ENCODE peak calls at places on chromosomes 7 and 10, in four cellular contexts. One of them, this sample, is unnamed.

GRCh38 chr7:134875867-134876266 is 96.4 kb downstream of the CALD1 start:
- DNase-seq in HepG2: no peak
- DNase-seq in GM12878: no peak
- DNase-seq in K562: no peak
- DNase-seq in this sample: no peak

GRCh38 chr10:31129261-31129660 is 97.6 kb upstream of the ZNF438 start:
- DNase-seq in HepG2: no peak
- DNase-seq in GM12878: no peak
- DNase-seq in K562: peak
- DNase-seq in this sample: no peak

GRCh38 chr7:105806592-105807266 is 69.7 kb downstream of the ATXN7L1 start:
- DNase-seq in GM12878: peak
- DNase-seq in HepG2: no peak
- DNase-seq in K562: peak
- DNase-seq in this sample: no peak

GRCh38 chr7:119197872-119198527 is 973.5 kb downstream of the ANKRD7 start:
- DNase-seq in HepG2: peak
- DNase-seq in K562: peak
- DNase-seq in GM12878: peak
- DNase-seq in this sample: peak

GRCh38 chr7:155756322-155756721 is 55.9 kb downstream of the SHH start:
- DNase-seq in K562: no peak
- DNase-seq in GM12878: no peak
- DNase-seq in HepG2: no peak
- DNase-seq in this sample: no peak

GRCh38 chr10:13000431-13000830 is 1.1 kb downstream of the CCDC3 start:
- DNase-seq in GM12878: no peak
- DNase-seq in HepG2: no peak
- DNase-seq in K562: no peak
- DNase-seq in this sample: no peak

GRCh38 chr10:21976739-21977138 is 26.8 kb downstream of the DNAJC1 start:
- DNase-seq in K562: no peak
- DNase-seq in GM12878: no peak
- DNase-seq in HepG2: no peak
- DNase-seq in this sample: no peak

GRCh38 chr10:36540611-36541010 is 584.8 kb upstream of the ANKRD30A start:
- DNase-seq in GM12878: no peak
- DNase-seq in HepG2: no peak
- DNase-seq in K562: no peak
- DNase-seq in this sample: no peak

GRCh38 chr10:4263281-4263921 is 478.4 kb upstream of the KLF6 start:
- DNase-seq in HepG2: no peak
- DNase-seq in K562: no peak
- DNase-seq in GM12878: no peak
- DNase-seq in this sample: no peak

GRCh38 chr7:118104812-118105441 is 79.0 kb upstream of the LSM8 start:
- DNase-seq in K562: peak
- DNase-seq in GM12878: no peak
- DNase-seq in HepG2: no peak
- DNase-seq in this sample: peak

GRCh38 chr7:120272261-120272895 is 597 bp upstream of the KCND2 start:
- DNase-seq in GM12878: peak
- DNase-seq in HepG2: peak
- DNase-seq in K562: peak
- DNase-seq in this sample: peak

GRCh38 chr7:111292026-111292430 is 201.1 kb downstream of the LRRN3 start:
- DNase-seq in HepG2: no peak
- DNase-seq in GM12878: no peak
- DNase-seq in K562: no peak
- DNase-seq in this sample: no peak
- TF ChIP-seq FOXK2 in HepG2: no peak
- TF ChIP-seq FOXK2 in GM12878: no peak
- TF ChIP-seq FOXK2 in K562: no peak
- TF ChIP-seq FOXK2 in this sample: no peak

DNA sequence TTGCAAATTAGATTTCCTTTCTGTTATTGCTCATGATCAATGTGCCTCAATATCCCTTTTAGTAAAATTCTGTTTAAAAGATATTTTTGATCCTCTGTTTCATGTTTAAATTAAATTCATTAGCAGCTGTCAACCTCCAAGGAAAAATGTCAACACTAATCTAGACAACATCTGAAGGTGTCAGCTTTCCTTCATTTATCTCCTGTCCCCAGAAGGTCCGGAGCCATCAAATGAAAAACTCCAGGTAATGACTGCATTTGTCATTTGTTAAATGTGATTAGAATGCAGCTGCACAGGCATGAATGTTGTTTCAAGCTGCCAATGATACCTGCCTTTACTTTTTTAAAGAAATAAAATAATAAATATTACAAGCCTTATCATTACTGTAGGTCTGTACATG is 463.7 kb upstream of the SEMA3A start:
- DNase-seq in HepG2: no peak
- DNase-seq in GM12878: no peak
- DNase-seq in K562: no peak
- DNase-seq in this sample: no peak
- TF ChIP-seq FOXK2 in HepG2: no peak
- TF ChIP-seq FOXK2 in GM12878: no peak
- TF ChIP-seq FOXK2 in K562: no peak
- TF ChIP-seq FOXK2 in this sample: no peak

DNA sequence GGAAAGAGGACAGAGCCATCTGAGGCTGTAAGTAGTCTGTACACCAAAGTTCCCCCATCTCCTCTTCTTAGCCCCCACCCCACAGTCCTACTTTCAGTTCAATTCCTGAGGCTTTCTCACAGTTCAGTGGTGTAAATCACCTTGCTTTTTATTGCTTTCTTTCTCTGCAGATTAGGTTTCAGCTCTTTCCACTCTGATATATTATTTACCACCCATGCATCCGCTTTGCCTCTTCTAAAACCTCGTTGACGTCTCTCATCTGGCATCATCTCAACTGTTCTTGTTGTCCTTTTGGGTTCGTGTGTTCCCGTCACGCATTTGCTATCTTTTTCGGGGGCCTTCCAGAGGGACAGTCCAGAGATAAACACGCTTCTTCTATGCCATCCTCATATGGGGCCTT is 597.9 kb upstream of the DPP6 start:
- DNase-seq in K562: no peak
- DNase-seq in HepG2: no peak
- DNase-seq in GM12878: no peak
- DNase-seq in this sample: no peak
- TF ChIP-seq FOXK2 in K562: no peak
- TF ChIP-seq FOXK2 in HepG2: no peak
- TF ChIP-seq FOXK2 in GM12878: no peak
- TF ChIP-seq FOXK2 in this sample: no peak

GRCh38 chr7:14687241-14687640 is 215.3 kb downstream of the DGKB start:
- DNase-seq in HepG2: no peak
- DNase-seq in GM12878: no peak
- DNase-seq in K562: no peak
- DNase-seq in this sample: no peak

GRCh38 chr7:14690075-14690474 is 212.5 kb downstream of the DGKB start:
- DNase-seq in GM12878: no peak
- DNase-seq in K562: no peak
- DNase-seq in HepG2: no peak
- DNase-seq in this sample: no peak

GRCh38 chr7:14687777-14688176 is 214.8 kb downstream of the DGKB start:
- DNase-seq in HepG2: no peak
- DNase-seq in K562: no peak
- DNase-seq in GM12878: no peak
- DNase-seq in this sample: peak

GRCh38 chr7:14690486-14690885 is 212.1 kb downstream of the DGKB start:
- DNase-seq in HepG2: no peak
- DNase-seq in GM12878: no peak
- DNase-seq in K562: no peak
- DNase-seq in this sample: no peak

DNA sequence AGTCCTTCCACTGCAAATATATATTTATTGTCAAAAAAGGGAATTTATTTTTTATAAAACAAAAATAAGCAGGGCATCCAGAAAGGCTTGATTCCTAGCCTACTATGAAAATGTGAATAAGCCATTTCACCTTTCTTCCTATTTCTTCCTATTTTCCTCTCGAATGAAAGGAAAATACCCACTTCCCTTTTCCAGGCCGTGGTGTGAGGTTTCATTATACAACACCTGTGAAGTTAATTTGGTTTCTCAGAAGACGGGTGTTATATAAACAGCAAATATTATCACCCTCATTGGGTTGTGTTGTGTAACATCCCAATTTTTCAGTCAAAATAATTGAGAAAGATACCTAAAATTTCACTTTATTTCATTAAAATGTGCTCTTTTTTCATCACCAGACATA is 214.3 kb downstream of the DGKB start:
- DNase-seq in K562: no peak
- DNase-seq in HepG2: no peak
- DNase-seq in GM12878: no peak
- DNase-seq in this sample: no peak
- TF ChIP-seq FOXK2 in K562: no peak
- TF ChIP-seq FOXK2 in HepG2: no peak
- TF ChIP-seq FOXK2 in GM12878: no peak
- TF ChIP-seq FOXK2 in this sample: no peak